ENCODE peak calls at places on chromosomes 11 and 22, in eight cellular contexts. One of them, this sample, is unnamed.

GRCh38 chr11:44643207-44643606 is 77.7 kb downstream of the CD82 start:
- DNase-seq in lower leg skin: no peak
- DNase-seq in tibial artery: no peak
- DNase-seq in lung: no peak
- DNase-seq in SK-N-MC: no peak
- DNase-seq in body of pancreas: no peak
- DNase-seq in A549: no peak
- DNase-seq in lower lobe of right lung: no peak
- DNase-seq in this sample: no peak

GRCh38 chr11:123822022-123822421 is 15.9 kb upstream of the OR6M1 start:
- DNase-seq in lower lobe of right lung: no peak
- DNase-seq in lung: no peak
- DNase-seq in SK-N-MC: no peak
- DNase-seq in lower leg skin: no peak
- DNase-seq in A549: no peak
- DNase-seq in tibial artery: no peak
- DNase-seq in body of pancreas: peak
- DNase-seq in this sample: no peak

GRCh38 chr11:57513911-57514537 is 1.5 kb downstream of the SLC43A1 start:
- DNase-seq in A549: no peak
- DNase-seq in tibial artery: peak
- DNase-seq in body of pancreas: peak
- DNase-seq in lower lobe of right lung: peak
- DNase-seq in SK-N-MC: no peak
- DNase-seq in lower leg skin: no peak
- DNase-seq in lung: peak
- DNase-seq in this sample: no peak

GRCh38 chr11:72439455-72439854 is 5.1 kb upstream of the CLPB start:
- DNase-seq in A549: no peak
- DNase-seq in lower leg skin: no peak
- DNase-seq in lung: no peak
- DNase-seq in tibial artery: no peak
- DNase-seq in body of pancreas: no peak
- DNase-seq in SK-N-MC: no peak
- DNase-seq in lower lobe of right lung: no peak
- DNase-seq in this sample: no peak

GRCh38 chr11:111982019-111982464 is 43.2 kb upstream of the DLAT start:
- DNase-seq in SK-N-MC: no peak
- DNase-seq in A549: peak
- DNase-seq in body of pancreas: peak
- DNase-seq in tibial artery: no peak
- DNase-seq in lung: peak
- DNase-seq in lower leg skin: peak
- DNase-seq in lower lobe of right lung: peak
- DNase-seq in this sample: peak

GRCh38 chr11:22666320-22666699 is at the start of gene GAS2:
- DNase-seq in body of pancreas: no peak
- DNase-seq in lower lobe of right lung: no peak
- DNase-seq in tibial artery: no peak
- DNase-seq in SK-N-MC: no peak
- DNase-seq in A549: no peak
- DNase-seq in lower leg skin: no peak
- DNase-seq in lung: no peak
- DNase-seq in this sample: no peak

GRCh38 chr11:79441159-79441875 is 487 bp upstream of the TENM4 start:
- DNase-seq in body of pancreas: no peak
- DNase-seq in SK-N-MC: no peak
- DNase-seq in tibial artery: no peak
- DNase-seq in lower leg skin: no peak
- DNase-seq in lung: no peak
- DNase-seq in lower lobe of right lung: no peak
- DNase-seq in A549: no peak
- DNase-seq in this sample: no peak

GRCh38 chr11:35511666-35512065 is 13.8 kb downstream of the PAMR1 start:
- DNase-seq in lung: no peak
- DNase-seq in lower lobe of right lung: no peak
- DNase-seq in A549: peak
- DNase-seq in body of pancreas: no peak
- DNase-seq in tibial artery: no peak
- DNase-seq in SK-N-MC: no peak
- DNase-seq in lower leg skin: no peak
- DNase-seq in this sample: no peak

GRCh38 chr11:18865261-18865660 is 73.7 kb upstream of the PTPN5 start:
- DNase-seq in body of pancreas: no peak
- DNase-seq in A549: no peak
- DNase-seq in lower leg skin: no peak
- DNase-seq in tibial artery: no peak
- DNase-seq in lung: no peak
- DNase-seq in lower lobe of right lung: no peak
- DNase-seq in SK-N-MC: no peak
- DNase-seq in this sample: no peak

GRCh38 chr11:2327032-2327431 is 25.2 kb downstream of the TSPAN32 start:
- DNase-seq in body of pancreas: no peak
- DNase-seq in lower lobe of right lung: no peak
- DNase-seq in A549: no peak
- DNase-seq in SK-N-MC: no peak
- DNase-seq in lower leg skin: no peak
- DNase-seq in lung: no peak
- DNase-seq in tibial artery: no peak
- DNase-seq in this sample: no peak

GRCh38 chr22:27063381-27063780 is 406.0 kb downstream of the MIAT start:
- DNase-seq in lower lobe of right lung: no peak
- DNase-seq in lung: no peak
- DNase-seq in SK-N-MC: peak
- DNase-seq in tibial artery: no peak
- DNase-seq in A549: no peak
- DNase-seq in lower leg skin: no peak
- DNase-seq in body of pancreas: no peak
- DNase-seq in this sample: no peak

GRCh38 chr11:26331911-26332571 is at the start of gene ANO3:
- DNase-seq in A549: peak
- DNase-seq in SK-N-MC: no peak
- DNase-seq in lower lobe of right lung: peak
- DNase-seq in body of pancreas: peak
- DNase-seq in tibial artery: peak
- DNase-seq in lower leg skin: no peak
- DNase-seq in lung: peak
- DNase-seq in this sample: no peak
- H3K4me3 ChIP-seq in A549: peak
- H3K4me3 ChIP-seq in SK-N-MC: no peak
- H3K4me3 ChIP-seq in lower lobe of right lung: peak
- H3K4me3 ChIP-seq in body of pancreas: no peak
- H3K4me3 ChIP-seq in tibial artery: peak
- H3K4me3 ChIP-seq in lower leg skin: no peak
- H3K4me3 ChIP-seq in lung: no peak
- H3K4me3 ChIP-seq in this sample: no peak

GRCh38 chr11:120391854-120392253 is 55.6 kb downstream of the ARHGEF12 start:
- DNase-seq in tibial artery: no peak
- DNase-seq in body of pancreas: no peak
- DNase-seq in lower lobe of right lung: no peak
- DNase-seq in SK-N-MC: no peak
- DNase-seq in lower leg skin: no peak
- DNase-seq in A549: no peak
- DNase-seq in lung: no peak
- DNase-seq in this sample: no peak

GRCh38 chr11:120389693-120390584 is 53.7 kb downstream of the ARHGEF12 start:
- DNase-seq in body of pancreas: no peak
- DNase-seq in SK-N-MC: no peak
- DNase-seq in lung: no peak
- DNase-seq in tibial artery: no peak
- DNase-seq in A549: no peak
- DNase-seq in lower lobe of right lung: no peak
- DNase-seq in lower leg skin: no peak
- DNase-seq in this sample: no peak

GRCh38 chr11:120392299-120392698 is 56.1 kb downstream of the ARHGEF12 start:
- DNase-seq in lower lobe of right lung: no peak
- DNase-seq in tibial artery: no peak
- DNase-seq in body of pancreas: no peak
- DNase-seq in lung: no peak
- DNase-seq in A549: no peak
- DNase-seq in SK-N-MC: no peak
- DNase-seq in lower leg skin: no peak
- DNase-seq in this sample: no peak

GRCh38 chr11:120390585-120390922 is 54.3 kb downstream of the ARHGEF12 start:
- DNase-seq in lung: no peak
- DNase-seq in A549: no peak
- DNase-seq in SK-N-MC: no peak
- DNase-seq in body of pancreas: no peak
- DNase-seq in lower leg skin: no peak
- DNase-seq in tibial artery: no peak
- DNase-seq in lower lobe of right lung: no peak
- DNase-seq in this sample: no peak

GRCh38 chr11:120391297-120391696 is 55.1 kb downstream of the ARHGEF12 start:
- DNase-seq in body of pancreas: no peak
- DNase-seq in tibial artery: no peak
- DNase-seq in lower leg skin: no peak
- DNase-seq in lung: no peak
- DNase-seq in lower lobe of right lung: no peak
- DNase-seq in A549: no peak
- DNase-seq in SK-N-MC: peak
- DNase-seq in this sample: no peak
- H3K4me3 ChIP-seq in body of pancreas: no peak
- H3K4me3 ChIP-seq in tibial artery: no peak
- H3K4me3 ChIP-seq in lower leg skin: no peak
- H3K4me3 ChIP-seq in lung: no peak
- H3K4me3 ChIP-seq in lower lobe of right lung: no peak
- H3K4me3 ChIP-seq in A549: no peak
- H3K4me3 ChIP-seq in SK-N-MC: peak
- H3K4me3 ChIP-seq in this sample: no peak

GRCh38 chr22:47294571-47294970 is 532.1 kb downstream of the TBC1D22A start:
- DNase-seq in lower leg skin: no peak
- DNase-seq in tibial artery: no peak
- DNase-seq in A549: no peak
- DNase-seq in SK-N-MC: no peak
- DNase-seq in lower lobe of right lung: no peak
- DNase-seq in body of pancreas: no peak
- DNase-seq in lung: no peak
- DNase-seq in this sample: no peak
- H3K4me3 ChIP-seq in lower leg skin: no peak
- H3K4me3 ChIP-seq in tibial artery: no peak
- H3K4me3 ChIP-seq in A549: no peak
- H3K4me3 ChIP-seq in SK-N-MC: no peak
- H3K4me3 ChIP-seq in lower lobe of right lung: no peak
- H3K4me3 ChIP-seq in body of pancreas: no peak
- H3K4me3 ChIP-seq in lung: no peak
- H3K4me3 ChIP-seq in this sample: no peak

GRCh38 chr11:68099057-68099456 is 22.1 kb downstream of the CHKA start:
- DNase-seq in A549: no peak
- DNase-seq in lower lobe of right lung: no peak
- DNase-seq in SK-N-MC: no peak
- DNase-seq in lung: no peak
- DNase-seq in body of pancreas: no peak
- DNase-seq in tibial artery: no peak
- DNase-seq in lower leg skin: no peak
- DNase-seq in this sample: no peak
- H3K4me3 ChIP-seq in A549: no peak
- H3K4me3 ChIP-seq in lower lobe of right lung: no peak
- H3K4me3 ChIP-seq in SK-N-MC: no peak
- H3K4me3 ChIP-seq in lung: no peak
- H3K4me3 ChIP-seq in body of pancreas: no peak
- H3K4me3 ChIP-seq in tibial artery: no peak
- H3K4me3 ChIP-seq in lower leg skin: no peak
- H3K4me3 ChIP-seq in this sample: no peak

GRCh38 chr22:28710889-28711285 is 30.7 kb downstream of the CHEK2 start:
- DNase-seq in body of pancreas: no peak
- DNase-seq in lower lobe of right lung: no peak
- DNase-seq in A549: no peak
- DNase-seq in tibial artery: no peak
- DNase-seq in lower leg skin: no peak
- DNase-seq in lung: no peak
- DNase-seq in SK-N-MC: no peak
- DNase-seq in this sample: no peak

GRCh38 chr22:28710112-28710888 is 30.7 kb upstream of the TTC28 start:
- DNase-seq in lower lobe of right lung: no peak
- DNase-seq in lung: no peak
- DNase-seq in A549: no peak
- DNase-seq in tibial artery: no peak
- DNase-seq in SK-N-MC: peak
- DNase-seq in body of pancreas: no peak
- DNase-seq in lower leg skin: no peak
- DNase-seq in this sample: no peak

GRCh38 chr22:28711820-28712777 is 29.5 kb downstream of the CHEK2 start:
- DNase-seq in A549: peak
- DNase-seq in SK-N-MC: peak
- DNase-seq in lung: no peak
- DNase-seq in tibial artery: no peak
- DNase-seq in lower lobe of right lung: no peak
- DNase-seq in body of pancreas: no peak
- DNase-seq in lower leg skin: peak
- DNase-seq in this sample: no peak

GRCh38 chr22:28714043-28714442 is 27.6 kb downstream of the CHEK2 start:
- DNase-seq in lower lobe of right lung: no peak
- DNase-seq in body of pancreas: no peak
- DNase-seq in lower leg skin: no peak
- DNase-seq in tibial artery: no peak
- DNase-seq in A549: no peak
- DNase-seq in SK-N-MC: no peak
- DNase-seq in lung: no peak
- DNase-seq in this sample: no peak

DNA sequence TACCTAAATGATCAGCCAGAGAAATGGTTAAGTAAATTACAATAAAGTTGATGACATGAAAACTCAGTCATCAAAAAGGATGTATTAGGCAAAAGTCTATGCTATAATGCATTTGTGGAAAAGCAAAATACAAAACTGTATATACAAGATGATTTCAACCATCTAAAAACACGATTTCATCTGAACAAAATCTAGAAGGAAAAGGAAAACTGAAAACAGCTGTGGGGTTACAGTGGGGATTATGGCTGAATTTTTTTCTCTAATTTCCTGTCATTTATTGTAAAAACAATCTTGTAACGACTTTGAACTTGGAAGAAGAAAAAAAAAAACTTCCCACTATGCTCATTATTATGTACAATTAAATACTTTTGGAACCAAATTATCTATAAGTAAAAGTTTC is 30.3 kb downstream of the CHEK2 start:
- DNase-seq in A549: no peak
- DNase-seq in lower lobe of right lung: no peak
- DNase-seq in tibial artery: no peak
- DNase-seq in lung: no peak
- DNase-seq in lower leg skin: no peak
- DNase-seq in SK-N-MC: no peak
- DNase-seq in body of pancreas: no peak
- DNase-seq in this sample: no peak
- H3K4me3 ChIP-seq in A549: peak
- H3K4me3 ChIP-seq in lower lobe of right lung: no peak
- H3K4me3 ChIP-seq in tibial artery: no peak
- H3K4me3 ChIP-seq in lung: no peak
- H3K4me3 ChIP-seq in lower leg skin: no peak
- H3K4me3 ChIP-seq in SK-N-MC: peak
- H3K4me3 ChIP-seq in body of pancreas: no peak
- H3K4me3 ChIP-seq in this sample: no peak

GRCh38 chr22:40310081-40310770 is 36.1 kb upstream of the ADSL start:
- DNase-seq in body of pancreas: no peak
- DNase-seq in lower lobe of right lung: no peak
- DNase-seq in tibial artery: no peak
- DNase-seq in lower leg skin: no peak
- DNase-seq in lung: no peak
- DNase-seq in SK-N-MC: no peak
- DNase-seq in A549: no peak
- DNase-seq in this sample: no peak
- H3K4me3 ChIP-seq in body of pancreas: no peak
- H3K4me3 ChIP-seq in lower lobe of right lung: no peak
- H3K4me3 ChIP-seq in tibial artery: no peak
- H3K4me3 ChIP-seq in lower leg skin: no peak
- H3K4me3 ChIP-seq in lung: no peak
- H3K4me3 ChIP-seq in SK-N-MC: no peak
- H3K4me3 ChIP-seq in A549: no peak
- H3K4me3 ChIP-seq in this sample: no peak

This sample was measured in CD4-positive, alpha-beta memory T cell.